ENCODE peak calls at places on chromosomes 5 and 9, in ten cellular contexts. X, M, U, A, V, D, Y, Z, F and Q are unnamed samples.

GRCh38 chr9:33403941-33404781 is 1.8 kb upstream of the AQP7 start:
- DNase-seq in D (no peak), Z (no peak), M (no peak), A (no peak), U (no peak), X (no peak), Y (no peak), V (no peak), F (no peak), Q (no peak)

GRCh38 chr5:95962785-95963184 is 1.1 kb upstream of the ELL2 start:
- DNase-seq in Z (peak), Y (peak), D (no peak), X (no peak), V (no peak), M (no peak), U (peak), F (peak), A (no peak), Q (peak)

GRCh38 chr5:73494716-73495115 is 3.5 kb upstream of the BTF3 start:
- DNase-seq in X (no peak), A (no peak), Y (no peak), U (no peak), D (no peak), M (no peak), Z (no peak), V (no peak), F (no peak), Q (no peak)

GRCh38 chr5:90940227-90940995 is 381.8 kb downstream of the ADGRV1 start:
- DNase-seq in Y (peak), V (peak), F (peak), U (peak), A (peak), D (no peak), X (no peak), Z (peak), M (no peak), Q (peak)

GRCh38 chr9:83959061-83959460 is 21.0 kb downstream of the HNRNPK start:
- DNase-seq in Y (no peak), A (no peak), Z (peak), V (no peak), F (no peak), X (peak), M (no peak), U (no peak), D (no peak), Q (peak)

GRCh38 chr5:141632650-141633049 is 4.0 kb downstream of the HDAC3 start:
- DNase-seq in X (no peak), F (no peak), M (no peak), Z (no peak), D (no peak), A (no peak), Y (no peak), V (no peak), U (no peak), Q (no peak)

GRCh38 chr9:31347082-31347617 is 1037.3 kb upstream of the ACO1 start:
- DNase-seq in A (peak), F (no peak), X (peak), U (peak), Y (peak), Z (peak), D (no peak), V (no peak), M (peak), Q (peak)

GRCh38 chr9:35517552-35518211 is 27.8 kb downstream of the RUSC2 start:
- DNase-seq in X (no peak), F (no peak), M (no peak), U (no peak), A (no peak), V (peak), D (no peak), Z (no peak), Y (no peak), Q (no peak)

GRCh38 chr9:72203205-72203803 is 54.1 kb downstream of the GDA start:
- DNase-seq in M (peak), F (peak), Z (peak), Y (peak), V (no peak), X (no peak), D (no peak), A (peak), U (peak), Q (peak)

GRCh38 chr5:57396701-57397100 is 85.9 kb downstream of the ACTBL2 start:
- DNase-seq in X (no peak), D (no peak), A (no peak), Y (no peak), V (no peak), F (no peak), Z (no peak), U (no peak), M (no peak), Q (no peak)

GRCh38 chr9:98708103-98708932 is 417 bp downstream of the GABBR2 start:
- DNase-seq in M (no peak), Z (no peak), Y (no peak), A (no peak), V (no peak), X (no peak), D (no peak), U (no peak), F (no peak), Q (no peak)

GRCh38 chr9:98708933-98709911 is at the start of gene GABBR2:
- DNase-seq in V (no peak), A (no peak), F (peak), Y (peak), Z (no peak), U (peak), D (no peak), M (no peak), X (no peak), Q (no peak)

GRCh38 chr9:98706651-98707103 is 2.1 kb downstream of the GABBR2 start:
- DNase-seq in D (no peak), X (no peak), Z (peak), Y (no peak), A (no peak), U (peak), M (peak), F (no peak), V (no peak), Q (peak)

GRCh38 chr9:98709968-98710965 is 1.5 kb upstream of the GABBR2 start:
- DNase-seq in D (peak), V (no peak), F (peak), U (peak), Y (peak), X (no peak), M (peak), A (no peak), Z (peak), Q (peak)

DNA sequence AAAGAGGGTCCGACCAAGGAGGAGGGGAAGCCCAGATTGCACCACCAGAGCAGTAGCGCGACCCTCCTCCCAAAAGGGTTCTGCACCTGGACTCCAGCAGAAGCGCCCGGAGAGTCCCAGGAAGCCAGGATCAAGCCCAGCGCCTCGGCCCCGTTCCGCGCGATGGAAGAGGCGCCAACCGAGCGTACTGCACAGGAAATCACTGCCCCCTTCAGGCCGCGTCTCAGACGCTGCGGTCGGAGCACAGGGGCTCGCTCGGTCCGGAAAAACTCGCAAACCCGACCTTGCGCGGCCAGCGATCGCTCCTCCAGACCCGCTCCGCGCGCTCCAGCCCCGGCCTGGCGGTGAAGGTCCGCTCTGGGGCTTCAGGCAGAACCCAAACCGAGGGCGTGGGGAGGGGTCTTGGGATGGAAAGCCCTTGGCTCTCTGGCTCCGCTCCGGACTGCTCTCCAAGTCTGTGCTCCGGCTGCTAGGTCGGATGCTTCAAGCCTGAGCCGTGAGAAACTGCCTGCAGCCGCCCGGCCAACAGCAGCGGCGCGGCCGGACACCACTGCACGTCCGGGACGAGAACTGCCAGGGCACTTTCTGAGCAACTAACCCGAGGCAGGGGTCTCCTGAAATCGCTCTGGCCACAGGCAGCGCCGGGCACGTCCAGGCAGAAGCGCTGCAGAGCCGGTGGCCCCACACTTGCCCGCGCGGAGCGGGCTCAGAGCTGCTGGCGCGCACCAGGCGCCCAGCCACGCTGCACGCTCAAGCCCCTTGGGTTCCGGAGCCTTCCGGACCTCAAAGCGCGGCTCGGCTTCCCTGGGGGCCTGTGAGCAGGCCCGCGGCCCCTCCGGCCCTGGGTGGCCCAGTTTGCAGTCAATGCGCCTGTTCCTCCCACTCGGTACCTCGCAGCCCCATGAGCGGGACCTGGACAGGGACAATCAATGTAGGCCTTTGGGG is 1.3 kb downstream of the GABBR2 start:
- DNase-seq in U (peak), A (peak), X (peak), F (peak), Y (peak), D (peak), Z (peak), V (no peak), M (peak), Q (peak)
- TF ChIP-seq CTCF in U (peak), A (peak), X (peak), F (peak), Y (peak), D (peak), Z (peak), V (no peak), M (peak), Q (peak)

GRCh38 chr9:27784999-27785713 is 211.9 kb upstream of the C9orf72 start:
- DNase-seq in V (no peak), D (no peak), Y (no peak), M (no peak), X (no peak), Z (peak), A (no peak), U (peak), F (no peak), Q (peak)

GRCh38 chr9:27792971-27793689 is 219.8 kb upstream of the C9orf72 start:
- DNase-seq in U (no peak), Z (no peak), D (no peak), A (no peak), Y (no peak), M (no peak), F (no peak), V (no peak), X (no peak), Q (no peak)

GRCh38 chr9:27785714-27786100 is 212.4 kb upstream of the C9orf72 start:
- DNase-seq in D (no peak), U (no peak), A (no peak), Z (peak), Y (no peak), V (no peak), F (no peak), M (no peak), X (no peak), Q (peak)

GRCh38 chr9:27791311-27791710 is 218.0 kb upstream of the C9orf72 start:
- DNase-seq in A (no peak), Y (no peak), Z (peak), M (no peak), F (no peak), U (no peak), V (no peak), X (peak), D (no peak), Q (peak)

GRCh38 chr9:27787941-27788340 is 214.7 kb upstream of the C9orf72 start:
- DNase-seq in D (no peak), A (no peak), Z (peak), M (peak), F (peak), Y (no peak), X (no peak), U (peak), V (no peak), Q (peak)
- TF ChIP-seq CTCF in D (no peak), A (no peak), Z (peak), M (peak), F (peak), Y (no peak), X (no peak), U (no peak), V (no peak), Q (peak)

DNA sequence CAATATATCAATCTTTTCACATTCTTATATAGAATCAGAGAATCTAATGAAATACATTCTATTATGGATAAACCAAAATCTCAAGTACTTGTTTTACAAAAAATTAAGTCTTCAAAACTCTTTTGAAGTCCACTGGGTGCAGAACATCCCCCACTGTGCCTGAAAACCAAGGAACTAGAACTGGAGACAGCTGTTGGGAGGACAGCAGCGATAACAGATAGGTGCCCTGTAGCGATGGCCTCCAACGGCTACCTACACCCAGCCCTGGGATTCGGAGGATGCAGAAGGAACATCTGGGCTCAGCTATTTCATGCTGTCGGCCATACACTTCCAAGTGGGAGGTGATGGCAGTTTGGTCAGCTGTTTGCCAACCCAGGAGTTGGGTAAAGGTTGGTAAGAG is 129.3 kb upstream of the LHFPL2 start:
- DNase-seq in F (no peak), X (no peak), V (no peak), Y (no peak), U (no peak), Z (no peak), D (no peak), A (no peak), M (no peak), Q (no peak)
- TF ChIP-seq CTCF in F (no peak), X (no peak), V (no peak), Y (no peak), U (no peak), Z (no peak), D (no peak), A (no peak), M (no peak), Q (no peak)

GRCh38 chr9:128987800-128988199 is 40.3 kb downstream of the NUP188 start:
- DNase-seq in V (no peak), U (no peak), Y (no peak), F (no peak), A (no peak), X (peak), D (no peak), Z (peak), M (no peak), Q (peak)
- TF ChIP-seq CTCF in V (no peak), U (no peak), Y (no peak), F (no peak), A (no peak), X (no peak), D (no peak), Z (no peak), M (no peak), Q (no peak)

GRCh38 chr5:81286059-81286617 is 15.2 kb upstream of the ZCCHC9 start:
- DNase-seq in M (no peak), Z (no peak), A (no peak), V (no peak), Y (no peak), F (no peak), U (no peak), D (no peak), X (no peak), Q (no peak)
- TF ChIP-seq CTCF in M (no peak), Z (no peak), A (no peak), V (no peak), Y (no peak), F (no peak), U (no peak), D (no peak), X (no peak), Q (no peak)